ENCODE peak calls at places on chromosome 19, in six cellular contexts. F is esophagus squamous epithelium; S is CD4-positive, alpha-beta T cell; U is IMR-90; I is right cardiac atrium; M is BE2C. E is an unnamed sample.
A peak's percentile ranks its signal among the peaks of the same experiment; 100 is the strongest.

GRCh38 chr19:55697069-55697440 is 22.0 kb downstream of the EPN1 start:
- DNase-seq in F (no peak), M (no peak), I (no peak), S (no peak), U (no peak), E (no peak)

GRCh38 chr19:35901055-35901644 is 810 bp upstream of the NFKBID start:
- DNase-seq in F (no peak), M (no peak), S (no peak), I (peak; percentile 12), U (peak; percentile 51), E (no peak)

GRCh38 chr19:18469245-18470107 is 31.5 kb upstream of the ISYNA1 start:
- DNase-seq in M (peak; percentile 73), F (no peak), U (peak; percentile 66), S (peak; percentile 61), I (peak; percentile 87), E (no peak)

GRCh38 chr19:43362745-43363144 is 9.3 kb downstream of the CD177 start:
- DNase-seq in F (no peak), S (no peak), M (no peak), U (no peak), I (no peak), E (no peak)

GRCh38 chr19:14363203-14364097 is 17.8 kb upstream of the ADGRE5 start:
- DNase-seq in I (peak; percentile 92), S (no peak), U (peak; percentile 42), M (peak; percentile 76), F (no peak), E (no peak)

GRCh38 chr19:55347442-55348009 is 7.0 kb downstream of the COX6B2 start:
- DNase-seq in I (no peak), F (no peak), M (no peak), S (no peak), U (no peak), E (no peak)

GRCh38 chr19:10270616-10271394 is at the start of gene ICAM1:
- DNase-seq in F (no peak), S (no peak), I (peak; percentile 94), U (peak; percentile 66), M (no peak), E (no peak)

GRCh38 chr19:42111384-42111783 is 20.9 kb downstream of the POU2F2 start:
- DNase-seq in F (no peak), S (no peak), I (no peak), U (peak; percentile 75), M (no peak), E (no peak)

GRCh38 chr19:3444695-3445234 is 35.6 kb downstream of the SMIM24 start:
- DNase-seq in M (no peak), F (no peak), U (no peak), I (no peak), S (no peak), E (no peak)

GRCh38 chr19:44131955-44132354 is 9.4 kb upstream of the ZNF234 start:
- DNase-seq in U (no peak), I (no peak), S (no peak), M (no peak), F (no peak), E (no peak)

GRCh38 chr19:49165111-49165750 is 7.6 kb downstream of the TRPM4 start:
- DNase-seq in M (no peak), I (no peak), F (no peak), U (no peak), S (no peak), E (no peak)

GRCh38 chr19:40420451-40420765 is 5.4 kb downstream of the SERTAD1 start:
- DNase-seq in F (no peak), I (no peak), S (no peak), U (no peak), M (no peak), E (no peak)

GRCh38 chr19:36113895-36114762 is 546 bp downstream of the POLR2I start:
- DNase-seq in U (peak; percentile 30), S (peak; percentile 13), I (peak; percentile 74), M (no peak), F (no peak), E (no peak)

GRCh38 chr19:30390356-30390988 is 18.3 kb downstream of the ZNF536 start:
- DNase-seq in F (no peak), U (no peak), M (no peak), I (no peak), S (no peak), E (no peak)

GRCh38 chr19:44643605-44644390 is at the start of gene PVR:
- DNase-seq in S (peak; percentile 6), M (peak; percentile 85), U (peak; percentile 77), F (no peak), I (peak; percentile 91), E (no peak)

GRCh38 chr19:39246951-39247669 is 1.5 kb downstream of the IFNL4 start:
- DNase-seq in I (peak; percentile 71), M (peak; percentile 43), S (no peak), U (no peak), F (no peak), E (no peak)

GRCh38 chr19:39502640-39503417 is 4.1 kb downstream of the DLL3 start:
- DNase-seq in M (no peak), U (peak; percentile 73), S (peak; percentile 73), F (no peak), I (peak; percentile 83), E (no peak)

GRCh38 chr19:51448011-51448744 is 10.1 kb downstream of the SIGLEC8 start:
- DNase-seq in I (no peak), F (no peak), U (no peak), S (no peak), M (no peak), E (no peak)

GRCh38 chr19:45995715-45996385 is 583 bp downstream of the CCDC61 start:
- DNase-seq in M (no peak), I (no peak), S (no peak), U (peak; percentile 67), F (no peak), E (no peak)

GRCh38 chr19:29831041-29831548 is 19.3 kb downstream of the CCNE1 start:
- DNase-seq in F (no peak), I (no peak), S (peak; percentile 45), U (no peak), M (no peak), E (no peak)

GRCh38 chr19:1568320-1569019 is at the start of gene MEX3D:
- DNase-seq in U (peak; percentile 49), F (no peak), S (peak; percentile 76), M (peak; percentile 90), I (peak; percentile 93), E (no peak)

GRCh38 chr19:19068659-19069509 is 5.1 kb downstream of the SLC25A42 start:
- DNase-seq in U (no peak), F (no peak), S (no peak), I (no peak), M (no peak), E (no peak)

GRCh38 chr19:18379803-18380747 is 5.9 kb upstream of the GDF15 start:
- DNase-seq in I (peak; percentile 89), U (peak; percentile 96), F (no peak), S (no peak), M (no peak), E (no peak)

GRCh38 chr19:44574201-44574950 is 39.0 kb upstream of the IGSF23 start:
- DNase-seq in F (no peak), M (no peak), U (no peak), S (no peak), I (no peak), E (no peak)

GRCh38 chr19:1052349-1052967 is 12.6 kb downstream of the ABCA7 start:
- DNase-seq in U (no peak), S (no peak), I (no peak), F (no peak), M (no peak), E (no peak)

GRCh38 chr19:4831351-4832340 is at the start of gene TICAM1:
- DNase-seq in F (no peak), U (peak; percentile 65), S (peak; percentile 60), I (peak; percentile 92), M (peak; percentile 40), E (no peak)

GRCh38 chr19:1079566-1080111 is 12.7 kb downstream of the ARHGAP45 start:
- DNase-seq in S (no peak), I (peak; percentile 61), F (no peak), M (peak; percentile 72), U (no peak), E (no peak)

GRCh38 chr19:7855426-7856276 is 18.5 kb downstream of the PRR36 start:
- DNase-seq in F (no peak), S (no peak), M (no peak), I (peak; percentile 35), U (no peak), E (no peak)

GRCh38 chr19:38877781-38878574 is at the start of gene RINL:
- DNase-seq in U (no peak), F (no peak), M (no peak), S (peak; percentile 45), I (peak; percentile 67), E (no peak)

GRCh38 chr19:4568884-4569283 is 9.4 kb upstream of the SEMA6B start:
- DNase-seq in F (no peak), S (no peak), I (no peak), M (no peak), U (no peak), E (no peak)

GRCh38 chr19:28066161-28066560 is 1146.8 kb downstream of the UQCRFS1 start:
- DNase-seq in U (no peak), S (no peak), M (no peak), I (no peak), F (no peak), E (no peak)
- H3K9me3 ChIP-seq in U (peaks cover 36% of the 10 kb centered on the region), S (no peaks in the 10 kb centered on the region), M (peaks cover 8% of the 10 kb centered on the region), I (no peaks in the 10 kb centered on the region), F (peaks cover 7% of the 10 kb centered on the region), E (no peaks in the 10 kb centered on the region)

DNA sequence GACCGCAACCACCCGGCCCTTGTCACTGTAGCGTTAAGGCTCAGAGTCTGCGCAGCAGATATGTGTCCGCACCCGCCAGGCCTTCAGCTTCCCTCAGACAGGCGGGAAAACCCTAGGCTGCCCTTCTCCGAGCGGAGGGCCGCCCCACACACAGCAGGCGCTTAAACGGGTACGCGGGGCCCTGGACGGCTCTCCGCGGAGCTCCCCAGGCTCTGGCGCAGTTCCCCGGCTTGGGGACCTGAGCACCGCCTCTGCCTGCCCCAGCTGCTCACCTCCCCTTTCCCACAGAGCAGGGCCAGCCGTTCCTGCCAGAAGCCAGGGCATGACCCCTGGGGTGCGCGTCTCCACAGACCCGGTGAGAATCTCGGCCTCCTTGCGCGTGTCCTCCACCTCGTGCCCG is 599 bp downstream of the ZNF135 start:
- DNase-seq in I (peak; percentile 67), S (no peak), F (no peak), U (no peak), M (no peak), E (no peak)
- H3K9me3 ChIP-seq in I (no peaks in the 10 kb centered on the region), S (peaks cover 75% of the 10 kb centered on the region), F (peaks cover 8% of the 10 kb centered on the region), U (peaks cover 51% of the 10 kb centered on the region), M (peaks cover 7% of the 10 kb centered on the region), E (no peaks in the 10 kb centered on the region)

GRCh38 chr19:20124879-20125278 is 42.1 kb upstream of the ZNF486 start:
- DNase-seq in F (no peak), I (no peak), M (no peak), S (no peak), U (no peak), E (no peak)
- H3K9me3 ChIP-seq in F (peaks cover 38% of the 10 kb centered on the region), I (peaks cover 16% of the 10 kb centered on the region), M (peaks cover 3% of the 10 kb centered on the region), S (peaks cover 85% of the 10 kb centered on the region), U (peaks cover 29% of the 10 kb centered on the region), E (no peaks in the 10 kb centered on the region)

DNA sequence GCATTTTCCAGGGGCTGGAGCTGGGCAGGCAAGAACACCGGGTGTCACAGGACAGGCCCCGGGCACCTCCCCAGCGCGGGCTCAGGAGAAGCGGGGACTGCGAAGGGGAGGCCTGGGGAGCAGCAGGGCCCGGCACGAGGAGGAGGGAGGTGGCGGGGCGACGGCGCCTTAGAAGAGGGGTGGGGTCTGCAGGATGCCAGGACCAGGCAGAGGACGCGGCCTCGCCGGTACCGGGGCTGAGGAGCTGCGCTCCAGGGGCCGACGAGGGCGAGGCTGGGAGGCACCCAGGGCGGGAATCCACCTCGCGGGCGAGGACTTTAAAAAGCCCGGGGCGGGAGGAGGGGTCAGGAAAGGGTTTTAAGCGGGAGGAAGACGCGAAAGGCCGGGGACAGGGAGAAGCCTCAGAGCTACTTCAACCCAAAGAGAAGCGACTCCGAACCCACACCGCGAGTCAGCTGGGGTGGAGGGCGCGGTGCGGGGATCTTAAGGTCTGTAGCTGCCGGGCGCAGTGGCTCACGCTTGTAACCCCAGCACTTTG is 665 bp downstream of the ZNF347 start:
- DNase-seq in U (peak; percentile 15), I (peak; percentile 76), M (peak; percentile 11), S (peak; percentile 9), F (no peak), E (no peak)
- H3K9me3 ChIP-seq in U (peaks cover 8% of the 10 kb centered on the region), I (no peaks in the 10 kb centered on the region), M (no peaks in the 10 kb centered on the region), S (peaks cover 46% of the 10 kb centered on the region), F (peaks cover 13% of the 10 kb centered on the region), E (peaks cover 3% of the 10 kb centered on the region)

E was measured in SK-N-MC.